ENCODE peak calls at places on chromosomes 1 and 21, in ten cellular contexts. One of them, this sample, is unnamed.

GRCh38 chr1:58824753-58825389 is 41.0 kb upstream of the JUN start:
- DNase-seq in AG20443: no peak
- DNase-seq in stimulated activated CD4-positive, alpha-beta T cell treated with anti-CD3 and anti-CD28 coated beads, TNF-alpha, amount 100 ng/mL, for 1 hour: no peak
- DNase-seq in neural crest cell: no peak
- DNase-seq in NCI-H524 treated with DMSO at 0.1 percent for 48 hours: no peak
- DNase-seq in H4: no peak
- DNase-seq in astrocyte of the spinal cord: no peak
- DNase-seq in stromal cell of bone marrow: no peak
- DNase-seq in HFFc6: no peak
- DNase-seq in coronary artery: no peak
- DNase-seq in this sample: no peak

GRCh38 chr1:36365310-36365895 is 20.3 kb downstream of the STK40 start:
- DNase-seq in HFFc6: peak; percentile 73
- DNase-seq in neural crest cell: no peak
- DNase-seq in H4: no peak
- DNase-seq in NCI-H524 treated with DMSO at 0.1 percent for 48 hours: no peak
- DNase-seq in astrocyte of the spinal cord: no peak
- DNase-seq in AG20443: peak; percentile 67
- DNase-seq in stromal cell of bone marrow: peak; percentile 85
- DNase-seq in coronary artery: no peak
- DNase-seq in stimulated activated CD4-positive, alpha-beta T cell treated with anti-CD3 and anti-CD28 coated beads, TNF-alpha, amount 100 ng/mL, for 1 hour: no peak
- DNase-seq in this sample: no peak

GRCh38 chr21:38983560-38983959 is 177.8 kb downstream of the ETS2 start:
- DNase-seq in HFFc6: no peak
- DNase-seq in stromal cell of bone marrow: no peak
- DNase-seq in astrocyte of the spinal cord: no peak
- DNase-seq in stimulated activated CD4-positive, alpha-beta T cell treated with anti-CD3 and anti-CD28 coated beads, TNF-alpha, amount 100 ng/mL, for 1 hour: no peak
- DNase-seq in AG20443: no peak
- DNase-seq in H4: no peak
- DNase-seq in neural crest cell: no peak
- DNase-seq in NCI-H524 treated with DMSO at 0.1 percent for 48 hours: no peak
- DNase-seq in coronary artery: no peak
- DNase-seq in this sample: no peak

GRCh38 chr21:14736672-14737071 is 190.6 kb upstream of the SAMSN1 start:
- DNase-seq in NCI-H524 treated with DMSO at 0.1 percent for 48 hours: no peak
- DNase-seq in HFFc6: no peak
- DNase-seq in astrocyte of the spinal cord: no peak
- DNase-seq in AG20443: no peak
- DNase-seq in stromal cell of bone marrow: no peak
- DNase-seq in coronary artery: no peak
- DNase-seq in stimulated activated CD4-positive, alpha-beta T cell treated with anti-CD3 and anti-CD28 coated beads, TNF-alpha, amount 100 ng/mL, for 1 hour: no peak
- DNase-seq in H4: no peak
- DNase-seq in neural crest cell: no peak
- DNase-seq in this sample: no peak

GRCh38 chr1:221620437-221621384 is 121.2 kb downstream of the DUSP10 start:
- DNase-seq in H4: no peak
- DNase-seq in AG20443: peak; percentile 25
- DNase-seq in stromal cell of bone marrow: no peak
- DNase-seq in coronary artery: no peak
- DNase-seq in stimulated activated CD4-positive, alpha-beta T cell treated with anti-CD3 and anti-CD28 coated beads, TNF-alpha, amount 100 ng/mL, for 1 hour: no peak
- DNase-seq in neural crest cell: no peak
- DNase-seq in HFFc6: peak; percentile 45
- DNase-seq in astrocyte of the spinal cord: peak; percentile 4
- DNase-seq in NCI-H524 treated with DMSO at 0.1 percent for 48 hours: no peak
- DNase-seq in this sample: no peak

GRCh38 chr1:9112961-9113880 is 15.7 kb downstream of the GPR157 start:
- DNase-seq in coronary artery: no peak
- DNase-seq in H4: no peak
- DNase-seq in stimulated activated CD4-positive, alpha-beta T cell treated with anti-CD3 and anti-CD28 coated beads, TNF-alpha, amount 100 ng/mL, for 1 hour: no peak
- DNase-seq in HFFc6: no peak
- DNase-seq in neural crest cell: no peak
- DNase-seq in astrocyte of the spinal cord: no peak
- DNase-seq in NCI-H524 treated with DMSO at 0.1 percent for 48 hours: no peak
- DNase-seq in AG20443: no peak
- DNase-seq in stromal cell of bone marrow: no peak
- DNase-seq in this sample: no peak

GRCh38 chr1:162284206-162284955 is 92.3 kb downstream of the SPATA46 start:
- DNase-seq in stromal cell of bone marrow: no peak
- DNase-seq in NCI-H524 treated with DMSO at 0.1 percent for 48 hours: no peak
- DNase-seq in neural crest cell: no peak
- DNase-seq in astrocyte of the spinal cord: no peak
- DNase-seq in coronary artery: no peak
- DNase-seq in HFFc6: no peak
- DNase-seq in AG20443: no peak
- DNase-seq in stimulated activated CD4-positive, alpha-beta T cell treated with anti-CD3 and anti-CD28 coated beads, TNF-alpha, amount 100 ng/mL, for 1 hour: no peak
- DNase-seq in H4: no peak
- DNase-seq in this sample: no peak

GRCh38 chr1:179586107-179586823 is 5.4 kb upstream of the TDRD5 start:
- DNase-seq in astrocyte of the spinal cord: peak; percentile 50
- DNase-seq in NCI-H524 treated with DMSO at 0.1 percent for 48 hours: peak; percentile 21
- DNase-seq in neural crest cell: peak; percentile 65
- DNase-seq in coronary artery: no peak
- DNase-seq in H4: peak; percentile 26
- DNase-seq in stromal cell of bone marrow: no peak
- DNase-seq in AG20443: peak; percentile 57
- DNase-seq in stimulated activated CD4-positive, alpha-beta T cell treated with anti-CD3 and anti-CD28 coated beads, TNF-alpha, amount 100 ng/mL, for 1 hour: no peak
- DNase-seq in HFFc6: no peak
- DNase-seq in this sample: no peak

GRCh38 chr21:41167348-41168342 is at the start of gene BACE2:
- DNase-seq in AG20443: peak; percentile 93
- DNase-seq in stromal cell of bone marrow: peak; percentile 63
- DNase-seq in astrocyte of the spinal cord: peak; percentile 74
- DNase-seq in H4: peak; percentile 72
- DNase-seq in HFFc6: peak; percentile 33
- DNase-seq in neural crest cell: peak; percentile 61
- DNase-seq in NCI-H524 treated with DMSO at 0.1 percent for 48 hours: no peak
- DNase-seq in stimulated activated CD4-positive, alpha-beta T cell treated with anti-CD3 and anti-CD28 coated beads, TNF-alpha, amount 100 ng/mL, for 1 hour: no peak
- DNase-seq in coronary artery: peak; percentile 90
- DNase-seq in this sample: peak; percentile 68

GRCh38 chr1:112651205-112651604 is 23.3 kb upstream of the MOV10 start:
- DNase-seq in coronary artery: no peak
- DNase-seq in HFFc6: no peak
- DNase-seq in H4: no peak
- DNase-seq in stimulated activated CD4-positive, alpha-beta T cell treated with anti-CD3 and anti-CD28 coated beads, TNF-alpha, amount 100 ng/mL, for 1 hour: no peak
- DNase-seq in stromal cell of bone marrow: no peak
- DNase-seq in astrocyte of the spinal cord: no peak
- DNase-seq in AG20443: no peak
- DNase-seq in neural crest cell: no peak
- DNase-seq in NCI-H524 treated with DMSO at 0.1 percent for 48 hours: no peak
- DNase-seq in this sample: no peak

GRCh38 chr1:65068202-65069011 is 79.6 kb upstream of the AK4 start:
- DNase-seq in astrocyte of the spinal cord: peak; percentile 20
- DNase-seq in NCI-H524 treated with DMSO at 0.1 percent for 48 hours: no peak
- DNase-seq in AG20443: no peak
- DNase-seq in coronary artery: no peak
- DNase-seq in stromal cell of bone marrow: peak; percentile 13
- DNase-seq in stimulated activated CD4-positive, alpha-beta T cell treated with anti-CD3 and anti-CD28 coated beads, TNF-alpha, amount 100 ng/mL, for 1 hour: no peak
- DNase-seq in HFFc6: no peak
- DNase-seq in H4: no peak
- DNase-seq in neural crest cell: no peak
- DNase-seq in this sample: peak; percentile 10

GRCh38 chr1:204442376-204443259 is 31.0 kb upstream of the PPP1R15B start:
- DNase-seq in HFFc6: no peak
- DNase-seq in H4: no peak
- DNase-seq in astrocyte of the spinal cord: no peak
- DNase-seq in NCI-H524 treated with DMSO at 0.1 percent for 48 hours: peak; percentile 41
- DNase-seq in AG20443: no peak
- DNase-seq in stromal cell of bone marrow: no peak
- DNase-seq in coronary artery: no peak
- DNase-seq in neural crest cell: no peak
- DNase-seq in stimulated activated CD4-positive, alpha-beta T cell treated with anti-CD3 and anti-CD28 coated beads, TNF-alpha, amount 100 ng/mL, for 1 hour: no peak
- DNase-seq in this sample: no peak

GRCh38 chr1:35173516-35174224 is 19.3 kb downstream of the SFPQ start:
- DNase-seq in HFFc6: no peak
- DNase-seq in stromal cell of bone marrow: no peak
- DNase-seq in astrocyte of the spinal cord: no peak
- DNase-seq in neural crest cell: no peak
- DNase-seq in AG20443: no peak
- DNase-seq in H4: no peak
- DNase-seq in stimulated activated CD4-positive, alpha-beta T cell treated with anti-CD3 and anti-CD28 coated beads, TNF-alpha, amount 100 ng/mL, for 1 hour: no peak
- DNase-seq in NCI-H524 treated with DMSO at 0.1 percent for 48 hours: peak; percentile 71
- DNase-seq in coronary artery: no peak
- DNase-seq in this sample: no peak

GRCh38 chr1:203422116-203422515 is 53.5 kb upstream of the PRELP start:
- DNase-seq in stromal cell of bone marrow: no peak
- DNase-seq in astrocyte of the spinal cord: no peak
- DNase-seq in stimulated activated CD4-positive, alpha-beta T cell treated with anti-CD3 and anti-CD28 coated beads, TNF-alpha, amount 100 ng/mL, for 1 hour: no peak
- DNase-seq in NCI-H524 treated with DMSO at 0.1 percent for 48 hours: no peak
- DNase-seq in AG20443: no peak
- DNase-seq in H4: no peak
- DNase-seq in HFFc6: no peak
- DNase-seq in coronary artery: peak; percentile 33
- DNase-seq in neural crest cell: no peak
- DNase-seq in this sample: no peak

GRCh38 chr1:68049941-68050878 is at the start of gene DIRAS3:
- DNase-seq in NCI-H524 treated with DMSO at 0.1 percent for 48 hours: no peak
- DNase-seq in astrocyte of the spinal cord: peak; percentile 43
- DNase-seq in H4: no peak
- DNase-seq in coronary artery: no peak
- DNase-seq in stromal cell of bone marrow: peak; percentile 22
- DNase-seq in stimulated activated CD4-positive, alpha-beta T cell treated with anti-CD3 and anti-CD28 coated beads, TNF-alpha, amount 100 ng/mL, for 1 hour: no peak
- DNase-seq in AG20443: peak; percentile 37
- DNase-seq in HFFc6: no peak
- DNase-seq in neural crest cell: no peak
- DNase-seq in this sample: no peak

GRCh38 chr21:36745459-36745858 is 46.5 kb downstream of the SIM2 start:
- DNase-seq in neural crest cell: no peak
- DNase-seq in NCI-H524 treated with DMSO at 0.1 percent for 48 hours: no peak
- DNase-seq in H4: no peak
- DNase-seq in stromal cell of bone marrow: no peak
- DNase-seq in AG20443: no peak
- DNase-seq in astrocyte of the spinal cord: no peak
- DNase-seq in HFFc6: no peak
- DNase-seq in coronary artery: no peak
- DNase-seq in stimulated activated CD4-positive, alpha-beta T cell treated with anti-CD3 and anti-CD28 coated beads, TNF-alpha, amount 100 ng/mL, for 1 hour: no peak
- DNase-seq in this sample: no peak

GRCh38 chr21:33286600-33287456 is 20.7 kb downstream of the IL10RB start:
- DNase-seq in stromal cell of bone marrow: no peak
- DNase-seq in coronary artery: no peak
- DNase-seq in AG20443: peak; percentile 76
- DNase-seq in stimulated activated CD4-positive, alpha-beta T cell treated with anti-CD3 and anti-CD28 coated beads, TNF-alpha, amount 100 ng/mL, for 1 hour: no peak
- DNase-seq in HFFc6: peak; percentile 33
- DNase-seq in neural crest cell: no peak
- DNase-seq in astrocyte of the spinal cord: peak; percentile 82
- DNase-seq in NCI-H524 treated with DMSO at 0.1 percent for 48 hours: no peak
- DNase-seq in H4: peak; percentile 66
- DNase-seq in this sample: no peak

GRCh38 chr1:199124351-199124750 is 485.5 kb downstream of the PTPRC start:
- DNase-seq in neural crest cell: no peak
- DNase-seq in astrocyte of the spinal cord: peak; percentile 43
- DNase-seq in stromal cell of bone marrow: no peak
- DNase-seq in AG20443: no peak
- DNase-seq in coronary artery: no peak
- DNase-seq in H4: no peak
- DNase-seq in stimulated activated CD4-positive, alpha-beta T cell treated with anti-CD3 and anti-CD28 coated beads, TNF-alpha, amount 100 ng/mL, for 1 hour: no peak
- DNase-seq in HFFc6: peak; percentile 11
- DNase-seq in NCI-H524 treated with DMSO at 0.1 percent for 48 hours: no peak
- DNase-seq in this sample: no peak

GRCh38 chr1:27542463-27543273 is 52.7 kb upstream of the WASF2 start:
- DNase-seq in AG20443: peak; percentile 64
- DNase-seq in NCI-H524 treated with DMSO at 0.1 percent for 48 hours: no peak
- DNase-seq in neural crest cell: peak; percentile 31
- DNase-seq in HFFc6: peak; percentile 79
- DNase-seq in coronary artery: no peak
- DNase-seq in stromal cell of bone marrow: peak; percentile 62
- DNase-seq in H4: peak; percentile 77
- DNase-seq in astrocyte of the spinal cord: peak; percentile 64
- DNase-seq in stimulated activated CD4-positive, alpha-beta T cell treated with anti-CD3 and anti-CD28 coated beads, TNF-alpha, amount 100 ng/mL, for 1 hour: no peak
- DNase-seq in this sample: peak; percentile 54

GRCh38 chr1:89575207-89575606 is 50.6 kb downstream of the LRRC8B start:
- DNase-seq in AG20443: no peak
- DNase-seq in HFFc6: no peak
- DNase-seq in astrocyte of the spinal cord: no peak
- DNase-seq in H4: no peak
- DNase-seq in neural crest cell: no peak
- DNase-seq in coronary artery: no peak
- DNase-seq in stimulated activated CD4-positive, alpha-beta T cell treated with anti-CD3 and anti-CD28 coated beads, TNF-alpha, amount 100 ng/mL, for 1 hour: no peak
- DNase-seq in stromal cell of bone marrow: no peak
- DNase-seq in NCI-H524 treated with DMSO at 0.1 percent for 48 hours: no peak
- DNase-seq in this sample: no peak

GRCh38 chr1:101144868-101145808 is 91.7 kb upstream of the S1PR1 start:
- DNase-seq in AG20443: no peak
- DNase-seq in neural crest cell: no peak
- DNase-seq in NCI-H524 treated with DMSO at 0.1 percent for 48 hours: no peak
- DNase-seq in HFFc6: peak; percentile 11
- DNase-seq in astrocyte of the spinal cord: no peak
- DNase-seq in stimulated activated CD4-positive, alpha-beta T cell treated with anti-CD3 and anti-CD28 coated beads, TNF-alpha, amount 100 ng/mL, for 1 hour: no peak
- DNase-seq in H4: no peak
- DNase-seq in stromal cell of bone marrow: peak; percentile 6
- DNase-seq in coronary artery: no peak
- DNase-seq in this sample: no peak

GRCh38 chr1:67836769-67837168 is 3.5 kb upstream of the GNG12 start:
- DNase-seq in AG20443: no peak
- DNase-seq in NCI-H524 treated with DMSO at 0.1 percent for 48 hours: no peak
- DNase-seq in HFFc6: no peak
- DNase-seq in coronary artery: no peak
- DNase-seq in H4: no peak
- DNase-seq in stromal cell of bone marrow: no peak
- DNase-seq in neural crest cell: no peak
- DNase-seq in stimulated activated CD4-positive, alpha-beta T cell treated with anti-CD3 and anti-CD28 coated beads, TNF-alpha, amount 100 ng/mL, for 1 hour: no peak
- DNase-seq in astrocyte of the spinal cord: no peak
- DNase-seq in this sample: no peak

GRCh38 chr1:15053091-15053657 is 100.4 kb upstream of the TMEM51 start:
- DNase-seq in coronary artery: no peak
- DNase-seq in AG20443: no peak
- DNase-seq in stromal cell of bone marrow: no peak
- DNase-seq in HFFc6: no peak
- DNase-seq in H4: no peak
- DNase-seq in NCI-H524 treated with DMSO at 0.1 percent for 48 hours: no peak
- DNase-seq in astrocyte of the spinal cord: no peak
- DNase-seq in stimulated activated CD4-positive, alpha-beta T cell treated with anti-CD3 and anti-CD28 coated beads, TNF-alpha, amount 100 ng/mL, for 1 hour: no peak
- DNase-seq in neural crest cell: no peak
- DNase-seq in this sample: no peak

GRCh38 chr1:169809370-169810095 is 14.8 kb upstream of the METTL18 start:
- DNase-seq in H4: peak; percentile 18
- DNase-seq in AG20443: peak; percentile 46
- DNase-seq in HFFc6: peak; percentile 49
- DNase-seq in astrocyte of the spinal cord: peak; percentile 57
- DNase-seq in stromal cell of bone marrow: peak; percentile 20
- DNase-seq in NCI-H524 treated with DMSO at 0.1 percent for 48 hours: no peak
- DNase-seq in coronary artery: no peak
- DNase-seq in neural crest cell: peak; percentile 20
- DNase-seq in stimulated activated CD4-positive, alpha-beta T cell treated with anti-CD3 and anti-CD28 coated beads, TNF-alpha, amount 100 ng/mL, for 1 hour: no peak
- DNase-seq in this sample: no peak

GRCh38 chr21:32916522-32917099 is 109.1 kb upstream of the OLIG2 start:
- DNase-seq in coronary artery: no peak
- DNase-seq in stromal cell of bone marrow: no peak
- DNase-seq in HFFc6: no peak
- DNase-seq in H4: no peak
- DNase-seq in stimulated activated CD4-positive, alpha-beta T cell treated with anti-CD3 and anti-CD28 coated beads, TNF-alpha, amount 100 ng/mL, for 1 hour: no peak
- DNase-seq in neural crest cell: no peak
- DNase-seq in NCI-H524 treated with DMSO at 0.1 percent for 48 hours: no peak
- DNase-seq in astrocyte of the spinal cord: no peak
- DNase-seq in AG20443: no peak
- DNase-seq in this sample: no peak

GRCh38 chr1:182415789-182416188 is 15.3 kb upstream of the TEDDM1 start:
- DNase-seq in NCI-H524 treated with DMSO at 0.1 percent for 48 hours: no peak
- DNase-seq in stromal cell of bone marrow: no peak
- DNase-seq in neural crest cell: no peak
- DNase-seq in coronary artery: no peak
- DNase-seq in astrocyte of the spinal cord: no peak
- DNase-seq in HFFc6: no peak
- DNase-seq in AG20443: no peak
- DNase-seq in H4: no peak
- DNase-seq in stimulated activated CD4-positive, alpha-beta T cell treated with anti-CD3 and anti-CD28 coated beads, TNF-alpha, amount 100 ng/mL, for 1 hour: no peak
- DNase-seq in this sample: no peak

GRCh38 chr1:205977348-205978014 is 25.7 kb downstream of the RAB7B start:
- DNase-seq in HFFc6: peak; percentile 62
- DNase-seq in coronary artery: no peak
- DNase-seq in NCI-H524 treated with DMSO at 0.1 percent for 48 hours: peak; percentile 11
- DNase-seq in neural crest cell: peak; percentile 77
- DNase-seq in astrocyte of the spinal cord: peak; percentile 77
- DNase-seq in H4: peak; percentile 74
- DNase-seq in AG20443: peak; percentile 86
- DNase-seq in stromal cell of bone marrow: peak; percentile 90
- DNase-seq in stimulated activated CD4-positive, alpha-beta T cell treated with anti-CD3 and anti-CD28 coated beads, TNF-alpha, amount 100 ng/mL, for 1 hour: peak; percentile 56
- DNase-seq in this sample: peak; percentile 55

GRCh38 chr1:51850420-51851297 is 27.9 kb downstream of the NRDC start:
- DNase-seq in coronary artery: no peak
- DNase-seq in stromal cell of bone marrow: no peak
- DNase-seq in stimulated activated CD4-positive, alpha-beta T cell treated with anti-CD3 and anti-CD28 coated beads, TNF-alpha, amount 100 ng/mL, for 1 hour: no peak
- DNase-seq in NCI-H524 treated with DMSO at 0.1 percent for 48 hours: no peak
- DNase-seq in H4: no peak
- DNase-seq in AG20443: no peak
- DNase-seq in astrocyte of the spinal cord: peak; percentile 2
- DNase-seq in neural crest cell: no peak
- DNase-seq in HFFc6: no peak
- DNase-seq in this sample: no peak